ENCODE peak calls at places on chromosome 16, in five cellular contexts. W is nephron progenitor cell; Q is COR-L47; T is activated CD4-positive, alpha-beta T cell treated with anti-CD3 and anti-CD28 coated beads, Interleukin-2, amount 50 U/mL, for 48 hours; E is left ventricle myocardium superior. Y is an unnamed sample.

GRCh38 chr16:3999890-4000325 is 116.3 kb downstream of the ADCY9 start:
- DNase-seq in Q (no peak), T (no peak), E (no peak), W (no peak), Y (no peak)

GRCh38 chr16:7148606-7149005 is 184.0 kb upstream of the RBFOX1 start:
- DNase-seq in Q (no peak), T (no peak), W (no peak), E (no peak), Y (peak; percentile 2)

GRCh38 chr16:9797306-9797705 is 384.9 kb downstream of the GRIN2A start:
- DNase-seq in Q (no peak), E (peak; percentile 52), W (no peak), T (no peak), Y (no peak)

GRCh38 chr16:55039931-55040330 is 109.3 kb downstream of the IRX5 start:
- DNase-seq in Q (no peak), W (no peak), T (no peak), E (no peak), Y (no peak)

GRCh38 chr16:55489956-55490265 is 10.9 kb downstream of the MMP2 start:
- DNase-seq in Q (no peak), T (no peak), E (no peak), W (no peak), Y (no peak)

GRCh38 chr16:89565506-89566372 is 5.3 kb downstream of the RPL13 start:
- DNase-seq in E (peak; percentile 72), Q (peak; percentile 39), T (peak; percentile 83), W (peak; percentile 56), Y (peak; percentile 68)

GRCh38 chr16:5234295-5235050 is 136.9 kb upstream of the EEF2KMT start:
- DNase-seq in T (no peak), W (no peak), E (no peak), Q (no peak), Y (no peak)

GRCh38 chr16:74521691-74522090 is 85.2 kb downstream of the GLG1 start:
- DNase-seq in Q (no peak), E (no peak), W (no peak), T (no peak), Y (no peak)

GRCh38 chr16:57007530-57007929 is 18.2 kb downstream of the NLRC5 start:
- DNase-seq in E (no peak), Q (no peak), W (no peak), T (no peak), Y (no peak)

GRCh38 chr16:765971-766819 is 5.7 kb downstream of the MSLN start:
- DNase-seq in T (no peak), W (no peak), Q (no peak), E (no peak), Y (no peak)

GRCh38 chr16:19290860-19291259 is 5.3 kb downstream of the CLEC19A start:
- DNase-seq in W (no peak), Q (no peak), T (no peak), E (no peak), Y (no peak)

GRCh38 chr16:22240023-22240697 is 34.1 kb downstream of the EEF2K start:
- DNase-seq in T (no peak), Q (no peak), W (no peak), E (no peak), Y (no peak)

GRCh38 chr16:1002399-1003161 is 21.0 kb downstream of the SOX8 start:
- DNase-seq in T (peak; percentile 94), W (no peak), E (no peak), Q (peak; percentile 55), Y (no peak)

GRCh38 chr16:87878704-87879103 is 9.4 kb upstream of the SLC7A5 start:
- DNase-seq in E (no peak), Q (no peak), W (no peak), T (no peak), Y (no peak)

GRCh38 chr16:19548144-19548543 is 7.4 kb upstream of the VPS35L start:
- DNase-seq in Q (no peak), E (no peak), T (no peak), W (no peak), Y (no peak)

GRCh38 chr16:86619263-86619935 is 41.0 kb downstream of the FOXL1 start:
- DNase-seq in W (no peak), E (no peak), T (no peak), Q (no peak), Y (no peak)

GRCh38 chr16:70698901-70699300 is 13.0 kb upstream of the MTSS2 start:
- DNase-seq in E (no peak), W (no peak), T (no peak), Q (no peak), Y (no peak)

GRCh38 chr16:546909-547770 is 13.1 kb upstream of the PRR35 start:
- DNase-seq in T (peak; percentile 61), E (peak; percentile 80), W (peak; percentile 77), Q (no peak), Y (peak; percentile 78)

GRCh38 chr16:1413684-1414531 is 596 bp downstream of the UNKL start:
- DNase-seq in E (peak; percentile 71), T (peak; percentile 73), W (peak; percentile 75), Q (peak; percentile 40), Y (peak; percentile 52)

GRCh38 chr16:66270333-66270927 is 96.1 kb upstream of the CDH5 start:
- DNase-seq in T (peak; percentile 70), W (peak; percentile 92), E (peak; percentile 88), Q (peak; percentile 77), Y (peak; percentile 79)

GRCh38 chr16:19210175-19210924 is 42.3 kb downstream of the SYT17 start:
- DNase-seq in W (no peak), T (no peak), E (no peak), Q (no peak), Y (no peak)

GRCh38 chr16:50275428-50276127 is 9.2 kb downstream of the ADCY7 start:
- DNase-seq in T (no peak), E (no peak), Q (no peak), W (no peak), Y (no peak)